ENCODE peak calls at places on chromosomes 7 and 10, in seven cellular contexts. W is stomach, G is tibial nerve, C is HepG2, D is K562, E is transverse colon, S is suprapubic skin. P is an unnamed sample.

GRCh38 chr7:90119178-90119971 is 34.9 kb upstream of the STEAP1 start:
- DNase-seq in W (no peak), G (no peak), C (no peak), D (no peak), E (no peak), S (no peak), P (peak; percentile 79)

GRCh38 chr7:93374345-93374940 is 142.3 kb downstream of the VPS50 start:
- DNase-seq in W (no peak), G (no peak), C (peak; percentile 30), D (peak; percentile 21), E (no peak), S (no peak), P (no peak)

GRCh38 chr10:82982110-82982608 is 1107.2 kb downstream of the NRG3 start:
- DNase-seq in W (no peak), G (no peak), C (no peak), D (no peak), E (no peak), S (no peak), P (no peak)

GRCh38 chr7:6476596-6477374 is 29.0 kb upstream of the DAGLB start:
- DNase-seq in W (no peak), G (no peak), C (no peak), D (no peak), E (no peak), S (no peak), P (no peak)

GRCh38 chr7:6234384-6234783 is 38.0 kb downstream of the CYTH3 start:
- DNase-seq in W (no peak), G (no peak), C (no peak), D (no peak), E (no peak), S (no peak), P (no peak)

GRCh38 chr7:38736135-38736534 is 105.0 kb upstream of the AMPH start:
- DNase-seq in W (no peak), G (no peak), C (no peak), D (no peak), E (no peak), S (no peak), P (no peak)

GRCh38 chr7:103613655-103614642 is 167.9 kb upstream of the SLC26A5 start:
- DNase-seq in W (no peak), G (no peak), C (peak; percentile 34), D (peak; percentile 28), E (no peak), S (no peak), P (no peak)

GRCh38 chr7:95004618-95005282 is 97.4 kb downstream of the PPP1R9A start:
- DNase-seq in W (no peak), G (no peak), C (no peak), D (no peak), E (no peak), S (no peak), P (no peak)

GRCh38 chr7:128165927-128166420 is 75.1 kb upstream of the LEP start:
- DNase-seq in W (no peak), G (no peak), C (no peak), D (no peak), E (no peak), S (peak; percentile 70), P (no peak)

GRCh38 chr10:115772606-115773005 is 500.4 kb downstream of the GFRA1 start:
- DNase-seq in W (no peak), G (no peak), C (no peak), D (no peak), E (no peak), S (no peak), P (no peak)

GRCh38 chr7:16034353-16034752 is 347.9 kb upstream of the MEOX2 start:
- DNase-seq in W (no peak), G (no peak), C (no peak), D (no peak), E (no peak), S (no peak), P (no peak)

GRCh38 chr10:73088304-73088703 is 8.4 kb downstream of the P4HA1 start:
- DNase-seq in W (no peak), G (no peak), C (peak; percentile 74), D (no peak), E (no peak), S (no peak), P (no peak)

GRCh38 chr7:24656608-24657007 is 83.4 kb downstream of the PALS2 start:
- DNase-seq in W (no peak), G (no peak), C (no peak), D (no peak), E (no peak), S (no peak), P (no peak)

GRCh38 chr7:91520645-91521044 is 256.4 kb downstream of the FZD1 start:
- DNase-seq in W (no peak), G (no peak), C (no peak), D (no peak), E (no peak), S (no peak), P (no peak)

GRCh38 chr10:51886438-51887068 is 187.2 kb upstream of the CSTF2T start:
- DNase-seq in W (no peak), G (no peak), C (no peak), D (no peak), E (no peak), S (no peak), P (no peak)

GRCh38 chr10:96830511-96831199 is 1.4 kb upstream of the LCOR start:
- DNase-seq in W (peak; percentile 83), G (peak; percentile 86), C (peak; percentile 66), D (no peak), E (peak; percentile 89), S (no peak), P (peak; percentile 50)

GRCh38 chr7:69105092-69105491 is 493.2 kb upstream of the AUTS2 start:
- DNase-seq in W (no peak), G (no peak), C (no peak), D (no peak), E (no peak), S (no peak), P (no peak)

GRCh38 chr7:129421717-129422250 is 12.4 kb upstream of the STRIP2 start:
- DNase-seq in W (no peak), G (no peak), C (no peak), D (no peak), E (no peak), S (no peak), P (no peak)

GRCh38 chr7:73442903-73443542 is 9.4 kb downstream of the FZD9 start:
- DNase-seq in W (peak; percentile 24), G (no peak), C (no peak), D (peak; percentile 39), E (no peak), S (no peak), P (no peak)

GRCh38 chr10:12875100-12875499 is 126.4 kb downstream of the CCDC3 start:
- DNase-seq in W (no peak), G (peak; percentile 26), C (no peak), D (no peak), E (no peak), S (no peak), P (peak; percentile 57)

DNA sequence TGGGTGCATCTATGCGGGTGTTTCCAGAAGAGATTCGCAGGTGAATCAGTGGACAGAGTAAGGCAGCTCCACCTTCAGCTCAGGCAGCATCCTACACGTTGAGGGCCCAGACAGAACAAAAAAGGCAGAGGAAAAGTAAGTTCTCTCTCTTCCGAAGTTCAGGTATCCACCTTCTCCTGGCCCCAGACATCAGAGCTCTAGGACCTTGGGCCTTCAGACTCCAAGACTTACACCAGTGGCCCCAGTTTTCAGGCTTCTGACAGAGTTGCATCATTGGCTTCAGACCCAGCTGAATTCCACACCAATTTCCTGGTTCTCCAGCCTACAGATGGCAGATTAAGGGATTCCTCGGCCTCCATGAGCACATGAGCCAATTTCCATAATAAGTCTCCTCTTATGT is 102.2 kb upstream of the GPR26 start:
- DNase-seq in W (no peak), G (no peak), C (no peak), D (no peak), E (no peak), S (peak; percentile 11), P (no peak)
- H3K27me3 ChIP-seq in W (peaks cover 58% of the 10 kb centered on the region), G (peaks cover 7% of the 10 kb centered on the region), C (peaks cover 1% of the 10 kb centered on the region), D (peaks cover 2% of the 10 kb centered on the region), E (peaks cover 12% of the 10 kb centered on the region), S (peaks cover 31% of the 10 kb centered on the region), P (no peaks in the 10 kb centered on the region)

DNA sequence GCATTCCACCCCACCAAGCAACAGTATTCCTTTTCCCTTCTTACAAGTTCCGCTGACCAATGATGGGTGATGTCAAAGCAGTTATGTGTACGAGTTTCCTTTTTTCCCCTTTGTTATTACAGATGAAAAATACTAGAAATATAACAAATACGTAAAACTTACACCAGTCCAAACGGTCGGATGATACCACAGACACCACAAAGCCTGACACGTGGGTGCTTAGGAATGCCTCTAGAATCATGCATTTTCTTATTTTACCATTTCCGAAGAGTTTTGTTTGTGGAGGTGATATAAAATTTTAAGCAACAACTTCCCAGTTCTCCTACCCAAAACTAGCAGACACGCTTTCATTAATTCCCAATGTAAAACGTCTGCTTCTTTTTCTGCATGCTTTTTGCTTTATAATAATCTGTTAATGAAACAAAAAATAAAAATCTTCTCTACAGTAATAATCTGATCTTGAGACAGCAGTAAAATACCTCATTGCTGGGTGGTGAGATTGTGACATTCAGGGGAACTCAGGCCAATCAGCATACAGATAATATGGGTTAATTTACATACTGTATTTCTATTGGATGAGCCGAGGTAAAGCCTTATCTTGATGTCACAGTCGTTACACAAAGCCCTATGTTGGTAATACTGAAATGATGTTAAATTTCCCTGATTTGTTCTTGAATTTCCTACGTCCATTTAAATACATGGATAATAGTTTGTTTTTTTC is 811 bp upstream of the GPR85 start:
- DNase-seq in W (no peak), G (no peak), C (peak; percentile 1), D (peak; percentile 79), E (no peak), S (no peak), P (no peak)
- TF ChIP-seq EP300 in W (no peak), G (no peak), C (no peak), D (no peak), E (no peak), S (no peak), P (no peak)

GRCh38 chr10:44980309-44981171 is 1.9 kb upstream of the DEPP1 start:
- DNase-seq in W (no peak), G (no peak), C (peak; percentile 97), D (no peak), E (no peak), S (peak; percentile 80), P (peak; percentile 28)

GRCh38 chr10:44978213-44978569 is 418 bp downstream of the DEPP1 start:
- DNase-seq in W (no peak), G (no peak), C (no peak), D (no peak), E (peak; percentile 7), S (no peak), P (peak; percentile 20)

GRCh38 chr10:44977287-44978212 is 1.1 kb downstream of the DEPP1 start:
- DNase-seq in W (no peak), G (no peak), C (no peak), D (no peak), E (peak; percentile 20), S (peak; percentile 83), P (no peak)

GRCh38 chr10:44979281-44980181 is 922 bp upstream of the DEPP1 start:
- DNase-seq in W (no peak), G (no peak), C (no peak), D (no peak), E (no peak), S (peak; percentile 73), P (peak; percentile 54)

GRCh38 chr10:44978570-44979280 is at the start of gene DEPP1:
- DNase-seq in W (peak; percentile 97), G (peak; percentile 93), C (peak; percentile 95), D (peak; percentile 90), E (peak; percentile 94), S (peak; percentile 92), P (peak; percentile 94)
- TF ChIP-seq POLR2A in W (peak; percentile 95), G (peak; percentile 99), C (no peak), D (peak; percentile 68), E (peak; percentile 99), S (peak; percentile 84), P (peak; percentile 99)

DNA sequence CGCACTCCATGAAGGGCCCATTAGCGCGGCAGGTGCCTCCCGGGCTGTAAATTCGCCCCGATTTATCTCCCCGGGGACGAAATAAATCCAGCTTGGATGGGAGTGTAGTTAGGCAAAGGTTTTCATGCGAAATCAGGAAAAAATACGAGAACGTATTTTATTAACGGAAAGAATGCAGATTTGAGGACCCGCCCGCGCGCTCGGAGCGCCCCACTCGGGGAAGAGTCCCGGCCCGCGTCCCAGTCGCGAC is 257 bp upstream of the NKX6-2 start:
- DNase-seq in W (no peak), G (no peak), C (no peak), D (no peak), E (no peak), S (no peak), P (no peak)
- H3K27me3 ChIP-seq in W (peaks cover 82% of the 10 kb centered on the region), G (peaks cover 70% of the 10 kb centered on the region), C (peaks cover 9% of the 10 kb centered on the region), D (no peaks in the 10 kb centered on the region), E (peaks cover 79% of the 10 kb centered on the region), S (peaks cover 73% of the 10 kb centered on the region), P (peaks cover 22% of the 10 kb centered on the region)

P was measured in ovary.